ENCODE peak calls at places on chromosomes 5 and 9, in four cellular contexts. I, C, M and F are unnamed samples.

GRCh38 chr5:94994465-94994996 is 290.4 kb downstream of the MCTP1 start:
- DNase-seq in I (no peak), C (no peak), M (no peak), F (no peak)

GRCh38 chr5:146203872-146204192 is 427 bp downstream of the RBM27 start:
- DNase-seq in I (no peak), C (no peak), M (no peak), F (no peak)

GRCh38 chr9:107039546-107039945 is 176.6 kb downstream of the ZNF462 start:
- DNase-seq in I (no peak), C (peak), M (no peak), F (peak)

GRCh38 chr9:90766736-90767135 is 34.9 kb upstream of the SYK start:
- DNase-seq in I (no peak), C (no peak), M (no peak), F (no peak)

GRCh38 chr9:687994-688393 is 153.5 kb upstream of the DMRT1 start:
- DNase-seq in I (no peak), C (no peak), M (no peak), F (no peak)

GRCh38 chr9:134670042-134670525 is 28.5 kb downstream of the COL5A1 start:
- DNase-seq in I (peak), C (peak), M (no peak), F (peak)

GRCh38 chr5:149406203-149406978 is 27.3 kb upstream of the IL17B start:
- DNase-seq in I (peak), C (no peak), M (peak), F (peak)

GRCh38 chr9:85067792-85068191 is 398.3 kb downstream of the NTRK2 start:
- DNase-seq in I (no peak), C (no peak), M (no peak), F (no peak)

GRCh38 chr5:37875051-37875787 is 35.4 kb upstream of the GDNF start:
- DNase-seq in I (peak), C (no peak), M (no peak), F (peak)

GRCh38 chr9:120922404-120923173 is 4.0 kb downstream of the TRAF1 start:
- DNase-seq in I (no peak), C (no peak), M (no peak), F (no peak)

DNA sequence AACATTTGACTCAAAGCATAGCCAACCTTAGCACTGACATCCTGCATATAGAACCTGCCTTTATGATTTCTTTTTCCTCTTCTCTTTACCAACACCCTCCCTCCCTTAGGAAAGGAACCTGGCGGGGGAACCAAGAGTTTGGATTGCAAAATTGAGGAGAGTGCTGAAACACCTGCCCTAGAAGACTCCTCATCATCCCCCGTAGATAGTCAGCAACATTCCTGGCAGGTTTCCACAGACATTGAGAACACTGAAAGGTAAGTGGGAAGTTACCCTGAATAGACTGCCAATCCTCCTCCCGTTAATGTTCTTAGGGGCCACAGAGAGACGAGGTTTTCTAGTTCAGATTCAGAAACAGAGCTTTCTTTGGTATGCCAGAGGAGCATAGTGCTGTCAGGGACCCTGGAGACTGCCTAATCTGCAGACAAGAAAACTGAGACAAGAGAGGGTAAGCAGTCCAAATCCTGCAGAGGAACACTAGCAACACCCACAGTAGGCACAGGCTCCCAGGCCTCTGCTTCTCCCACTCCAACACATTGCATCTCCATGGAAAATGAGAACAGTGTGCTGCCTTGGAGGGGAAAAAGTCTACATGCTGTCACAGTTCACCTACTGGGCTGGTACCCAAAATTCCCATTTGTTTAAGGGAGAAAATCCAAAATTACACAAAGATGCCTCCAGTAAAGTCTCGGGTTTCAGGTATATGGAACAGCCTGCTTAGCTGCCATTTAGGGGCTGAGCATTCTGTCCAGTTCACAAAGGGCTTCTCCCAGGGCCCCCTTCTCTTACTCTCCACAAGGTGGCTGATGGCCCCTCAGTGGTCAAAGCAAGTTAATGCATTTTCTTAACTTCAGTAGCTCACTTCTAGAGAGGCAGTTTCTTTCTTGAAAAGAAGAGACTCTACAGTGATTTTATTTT is 89.0 kb downstream of the RGS7BP start:
- DNase-seq in I (no peak), C (no peak), M (no peak), F (peak)
- TF ChIP-seq CTCF in I (peak), C (peak), M (no peak), F (peak)

DNA sequence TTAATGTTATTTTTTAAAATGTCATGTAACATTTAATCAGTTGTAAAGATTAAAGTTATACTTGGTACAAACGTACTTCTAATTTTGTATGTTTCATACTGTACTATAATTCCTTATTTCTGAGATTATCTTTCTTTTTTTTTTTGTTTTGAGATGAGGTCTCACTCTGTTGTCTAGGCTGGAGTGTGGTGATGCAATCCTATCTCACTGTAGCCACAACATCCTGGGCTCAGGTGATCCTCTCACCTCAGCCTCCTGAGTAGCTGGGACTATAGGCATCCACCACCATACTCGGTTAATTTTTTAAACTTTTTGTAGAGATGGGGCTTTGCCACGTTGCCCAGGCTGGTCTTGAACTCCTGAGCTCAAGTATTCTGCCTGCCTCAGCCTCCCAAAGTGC is 28.7 kb downstream of the ANKDD1B start:
- DNase-seq in I (no peak), C (no peak), M (no peak), F (no peak)
- TF ChIP-seq CTCF in I (no peak), C (no peak), M (no peak), F (no peak)

GRCh38 chr9:110638381-110638954 is 30.1 kb upstream of the MUSK start:
- DNase-seq in I (no peak), C (no peak), M (no peak), F (peak)
- TF ChIP-seq CTCF in I (peak), C (peak), M (peak), F (peak)

DNA sequence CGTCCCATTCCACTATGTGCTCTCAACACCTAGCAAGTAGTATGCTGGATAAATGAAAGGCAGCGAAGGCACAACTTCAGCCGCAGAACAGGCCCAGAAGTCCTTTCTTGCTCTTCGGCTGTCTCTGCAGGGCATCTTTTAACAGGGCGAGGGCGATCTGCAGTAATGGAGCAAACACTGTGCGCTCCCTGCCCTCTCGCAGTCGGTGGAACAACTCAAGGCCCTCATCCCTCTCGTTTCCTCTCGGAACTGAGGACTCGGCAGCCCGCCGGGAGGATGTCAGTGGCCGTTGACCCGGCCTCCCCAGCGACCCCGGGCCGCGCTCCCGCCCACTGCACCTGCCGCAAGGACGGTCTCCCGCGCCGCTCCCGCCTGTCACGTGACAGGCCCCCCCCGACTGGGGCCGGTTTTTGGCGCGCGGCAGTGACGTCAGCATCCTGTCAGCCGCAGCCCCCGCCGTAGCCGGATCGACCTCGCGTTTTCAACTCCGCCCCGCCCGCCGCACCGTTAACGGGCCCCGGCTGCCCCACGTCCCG is 1.1 kb downstream of the ZNF367 start:
- DNase-seq in I (peak), C (no peak), M (peak), F (peak)
- TF ChIP-seq CTCF in I (peak), C (no peak), M (no peak), F (no peak)

GRCh38 chr9:127698985-127699670 is 7.7 kb upstream of the CFAP157 start:
- DNase-seq in I (peak), C (peak), M (peak), F (peak)
- TF ChIP-seq CTCF in I (peak), C (no peak), M (no peak), F (no peak)

GRCh38 chr5:150989695-150990094 is 30.7 kb upstream of the GPX3 start:
- DNase-seq in I (no peak), C (no peak), M (no peak), F (peak)
- TF ChIP-seq CTCF in I (no peak), C (no peak), M (no peak), F (peak)

GRCh38 chr9:136047076-136047774 is 47.9 kb downstream of the NACC2 start:
- DNase-seq in I (no peak), C (no peak), M (no peak), F (no peak)
- TF ChIP-seq CTCF in I (no peak), C (no peak), M (no peak), F (no peak)

GRCh38 chr5:172594867-172595466 is 46.1 kb upstream of the NEURL1B start:
- DNase-seq in I (no peak), C (no peak), M (no peak), F (no peak)
- TF ChIP-seq CTCF in I (no peak), C (no peak), M (no peak), F (no peak)